ENCODE peak calls at places on chromosomes 13 and 19, in eight cellular contexts. U is EH; H is smooth muscle cell of the brain vasculature; M is T-helper 1 cell; N is astrocyte of the spinal cord; S is activated T-cell treated with anti-CD3 and anti-CD28 coated beads for 1 hour; Q is WTC11; D is activated T-helper 1 cell treated with anti-CD3 and anti-CD28 coated beads, Interleukin-2, amount 50 U/mL, for 16 hours. I is an unnamed sample.

GRCh38 chr13:109803822-109804221 is 17.4 kb upstream of the IRS2 start:
- DNase-seq in Q (no peak), H (no peak), S (no peak), N (no peak), D (no peak), U (no peak), M (no peak), I (no peak)

GRCh38 chr13:34048652-34049051 is 230.7 kb downstream of the RFC3 start:
- DNase-seq in H (no peak), S (no peak), N (no peak), U (no peak), M (no peak), D (no peak), Q (no peak), I (no peak)

GRCh38 chr19:44908074-44908835 is 2.7 kb downstream of the APOE start:
- DNase-seq in H (no peak), U (no peak), N (no peak), M (no peak), Q (no peak), D (no peak), S (no peak), I (no peak)

GRCh38 chr13:102035969-102036368 is 365.9 kb downstream of the FGF14 start:
- DNase-seq in H (no peak), D (no peak), N (no peak), Q (no peak), M (no peak), S (no peak), U (no peak), I (no peak)

GRCh38 chr13:43058318-43058674 is 34.9 kb downstream of the DNAJC15 start:
- DNase-seq in Q (peak; percentile 23), D (no peak), U (peak; percentile 99), M (no peak), H (peak; percentile 70), S (no peak), N (peak; percentile 87), I (no peak)

GRCh38 chr13:80979035-80979641 is 638.2 kb upstream of the SPRY2 start:
- DNase-seq in S (no peak), M (no peak), N (peak; percentile 74), D (no peak), H (peak; percentile 21), Q (peak; percentile 53), U (peak; percentile 48), I (peak; percentile 45)

GRCh38 chr13:41546372-41547252 is 89.3 kb downstream of the RGCC start:
- DNase-seq in M (no peak), Q (no peak), N (peak; percentile 88), D (no peak), S (no peak), H (no peak), U (peak; percentile 90), I (no peak)

GRCh38 chr19:3342246-3342645 is 24.1 kb upstream of the NFIC start:
- DNase-seq in M (no peak), D (no peak), N (no peak), Q (no peak), H (no peak), S (no peak), U (no peak), I (no peak)

GRCh38 chr13:50989476-50989875 is 79.9 kb downstream of the RNASEH2B start:
- DNase-seq in U (no peak), N (peak; percentile 33), S (no peak), H (no peak), M (no peak), Q (no peak), D (no peak), I (no peak)

GRCh38 chr19:6801397-6802086 is 29.0 kb downstream of the VAV1 start:
- DNase-seq in D (peak; percentile 52), M (peak; percentile 58), S (peak; percentile 72), Q (peak; percentile 12), H (no peak), U (no peak), N (no peak), I (no peak)

GRCh38 chr13:54185785-54186184 is 1157.2 kb downstream of the OLFM4 start:
- DNase-seq in H (no peak), U (no peak), M (no peak), S (no peak), D (no peak), Q (peak; percentile 51), N (no peak), I (peak; percentile 31)

GRCh38 chr13:79477968-79478367 is 3.0 kb upstream of the NDFIP2 start:
- DNase-seq in U (no peak), D (no peak), Q (no peak), M (no peak), H (no peak), S (no peak), N (no peak), I (no peak)

GRCh38 chr13:29594710-29595379 is 643 bp downstream of the SLC7A1 start:
- DNase-seq in U (peak; percentile 71), H (no peak), Q (no peak), D (peak; percentile 24), S (peak; percentile 41), M (peak; percentile 26), N (peak; percentile 64), I (peak; percentile 39)

GRCh38 chr13:46995874-46996273 is 99.0 kb upstream of the HTR2A start:
- DNase-seq in N (no peak), Q (no peak), M (no peak), D (no peak), H (no peak), U (no peak), S (no peak), I (no peak)

GRCh38 chr13:89827552-89827951 is 1519.9 kb upstream of the MIR17HG start:
- DNase-seq in Q (no peak), H (no peak), S (no peak), D (no peak), U (no peak), M (no peak), N (no peak), I (no peak)

GRCh38 chr19:33302974-33303790 is 848 bp upstream of the CEBPA start:
- DNase-seq in N (peak; percentile 34), D (no peak), U (peak; percentile 53), H (no peak), S (no peak), Q (peak; percentile 61), M (no peak), I (peak; percentile 71)

GRCh38 chr19:13850910-13851753 is 25.8 kb upstream of the NANOS3 start:
- DNase-seq in M (peak; percentile 54), S (peak; percentile 61), Q (no peak), D (no peak), H (peak; percentile 77), N (peak; percentile 98), U (peak; percentile 94), I (no peak)

GRCh38 chr19:6216236-6216995 is 63.4 kb downstream of the MLLT1 start:
- DNase-seq in Q (no peak), D (no peak), M (no peak), U (no peak), S (no peak), H (no peak), N (no peak), I (no peak)

I was measured in endothelial cell.